ENCODE peak calls at places on chromosomes 12 and 14, in five cellular contexts. E is choroid plexus epithelial cell, M is HuH-7.5, K is NCI-H1092, X is DMS79. A is an unnamed sample.

GRCh38 chr12:116202433-116202832 is 75.1 kb downstream of the MED13L start:
- DNase-seq in X (no peak), K (no peak), E (peak), M (no peak), A (peak)

GRCh38 chr12:50390284-50390683 is 6.1 kb downstream of the FAM186A start:
- DNase-seq in M (no peak), K (no peak), E (peak), X (no peak), A (peak)

GRCh38 chr14:103401223-103402214 is 16.3 kb downstream of the MARK3 start:
- DNase-seq in M (no peak), X (no peak), E (peak), K (no peak), A (peak)

GRCh38 chr12:96375841-96376249 is 24.4 kb downstream of the CDK17 start:
- DNase-seq in M (no peak), X (no peak), E (no peak), K (no peak), A (no peak)

GRCh38 chr12:64679487-64679983 is 69.2 kb downstream of the RASSF3 start:
- DNase-seq in E (peak), K (peak), X (no peak), M (no peak), A (peak)

GRCh38 chr12:50732591-50732990 is 31.3 kb upstream of the ATF1 start:
- DNase-seq in M (no peak), E (peak), K (no peak), X (no peak), A (peak)

GRCh38 chr12:103820881-103821489 is 20.0 kb downstream of the NT5DC3 start:
- DNase-seq in E (no peak), K (no peak), X (no peak), M (no peak), A (no peak)

GRCh38 chr14:105214324-105214915 is 33.3 kb upstream of the NUDT14 start:
- DNase-seq in M (no peak), X (no peak), K (no peak), E (no peak), A (no peak)

GRCh38 chr14:20809917-20810316 is 7.3 kb upstream of the RNASE1 start:
- DNase-seq in X (no peak), E (no peak), M (no peak), K (no peak), A (no peak)

GRCh38 chr12:15731940-15732339 is 57.2 kb downstream of the EPS8 start:
- DNase-seq in K (no peak), E (no peak), M (no peak), X (no peak), A (no peak)

GRCh38 chr12:20450591-20450990 is 82.3 kb downstream of the PDE3A start:
- DNase-seq in E (peak), M (no peak), K (no peak), X (no peak), A (peak)

GRCh38 chr14:27668531-27668930 is 1070.7 kb upstream of the NOVA1 start:
- DNase-seq in E (no peak), X (no peak), K (no peak), M (no peak), A (no peak)